ENCODE peak calls at places on chromosome 17, in seven cellular contexts. P is GM04503; C is GM04504; E is NCI-H1105; W is substantia nigra; D is activated T-helper 9 cell treated with anti-CD3 and anti-CD28 coated beads, Interleukin-2, amount 50 U/mL, for 16 hours; N is activated B cell treated with CpG ODN at 0.5 μM for 24 hours. G is an unnamed sample.

GRCh38 chr17:40425741-40426140 is 8.0 kb upstream of the TOP2A start:
- DNase-seq in E (no peak), C (no peak), P (no peak), D (no peak), N (no peak), W (no peak), G (no peak)

GRCh38 chr17:82941021-82942001 is 101.5 kb upstream of the ZNF750 start:
- DNase-seq in C (no peak), N (no peak), W (no peak), D (no peak), E (no peak), P (no peak), G (no peak)

GRCh38 chr17:1755252-1755992 is 6.4 kb upstream of the SERPINF1 start:
- DNase-seq in D (no peak), N (no peak), E (peak), C (no peak), W (no peak), P (no peak), G (no peak)

GRCh38 chr17:688100-688989 is 26.3 kb downstream of the VPS53 start:
- DNase-seq in W (no peak), E (no peak), N (no peak), D (no peak), C (no peak), P (no peak), G (peak)

GRCh38 chr17:61353211-61353610 is 46.4 kb upstream of the TBX2 start:
- DNase-seq in P (no peak), C (no peak), N (no peak), E (no peak), D (no peak), W (no peak), G (no peak)

GRCh38 chr17:17938388-17939107 is 33.7 kb downstream of the TOM1L2 start:
- DNase-seq in N (no peak), E (no peak), P (no peak), C (no peak), D (no peak), W (no peak), G (no peak)

GRCh38 chr17:33163827-33164555 is 129.1 kb downstream of the ASIC2 start:
- DNase-seq in E (no peak), N (no peak), D (no peak), W (no peak), C (no peak), P (peak), G (no peak)

GRCh38 chr17:866568-867087 is 84.5 kb downstream of the MRM3 start:
- DNase-seq in N (no peak), W (no peak), P (no peak), C (no peak), D (no peak), E (no peak), G (no peak)

GRCh38 chr17:78739331-78739853 is 42.7 kb downstream of the CYTH1 start:
- DNase-seq in W (no peak), P (no peak), D (no peak), C (no peak), N (no peak), E (no peak), G (no peak)

GRCh38 chr17:48825446-48826381 is 5.1 kb upstream of the CALCOCO2 start:
- DNase-seq in N (no peak), P (no peak), W (no peak), C (no peak), E (no peak), D (no peak), G (no peak)

GRCh38 chr17:60525347-60525623 is 757 bp downstream of the APPBP2 start:
- DNase-seq in C (no peak), P (no peak), W (no peak), E (no peak), N (no peak), D (no peak), G (no peak)

GRCh38 chr17:67606896-67607604 is 110.7 kb upstream of the NOL11 start:
- DNase-seq in D (no peak), P (no peak), E (no peak), C (no peak), N (no peak), W (no peak), G (no peak)

GRCh38 chr17:6137716-6138502 is 67.7 kb downstream of the WSCD1 start:
- DNase-seq in P (no peak), N (no peak), C (no peak), E (no peak), D (no peak), W (no peak), G (no peak)

GRCh38 chr17:47719411-47720152 is 13.5 kb upstream of the TBX21 start:
- DNase-seq in N (no peak), P (no peak), C (peak), D (peak), W (no peak), E (no peak), G (no peak)

GRCh38 chr17:49784636-49785035 is 3.8 kb upstream of the KAT7 start:
- DNase-seq in W (no peak), D (no peak), N (no peak), E (no peak), P (no peak), C (no peak), G (no peak)

G was measured in foreskin melanocyte.